ENCODE peak calls at places on chromosomes 2 and 18, in ten cellular contexts. W, T, V, F, L, H, G, D, Q and A are unnamed samples.

GRCh38 chr2:20490300-20491181 is 43.7 kb downstream of the RHOB start:
- DNase-seq in Q (no peak), V (no peak), F (no peak), G (peak; percentile 92), L (peak; percentile 37), W (peak; percentile 46), T (no peak), D (peak; percentile 97), H (no peak), A (no peak)

GRCh38 chr2:120210234-120210781 is 12.9 kb downstream of the TMEM185B start:
- DNase-seq in D (no peak), V (no peak), W (no peak), T (no peak), L (no peak), F (no peak), H (no peak), Q (no peak), G (no peak), A (no peak)

GRCh38 chr2:158935617-158936016 is 32.8 kb upstream of the TANC1 start:
- DNase-seq in D (no peak), H (no peak), V (no peak), Q (no peak), T (no peak), W (no peak), F (no peak), G (no peak), L (no peak), A (no peak)

GRCh38 chr18:9735238-9735637 is 27.1 kb downstream of the RAB31 start:
- DNase-seq in Q (no peak), L (no peak), H (no peak), D (no peak), W (no peak), F (no peak), T (no peak), G (no peak), V (no peak), A (no peak)

GRCh38 chr2:48760848-48761247 is 5.3 kb upstream of the LHCGR start:
- DNase-seq in F (no peak), Q (no peak), H (no peak), L (no peak), G (no peak), W (no peak), V (no peak), T (no peak), D (no peak), A (no peak)

GRCh38 chr2:135532581-135532980 is 1.3 kb downstream of the R3HDM1 start:
- DNase-seq in L (no peak), Q (no peak), F (no peak), D (peak; percentile 5), T (no peak), H (no peak), W (no peak), G (peak; percentile 45), V (no peak), A (no peak)

GRCh38 chr2:52976132-52976949 is 791.3 kb upstream of the CHAC2 start:
- DNase-seq in L (peak; percentile 33), V (peak; percentile 53), D (peak; percentile 38), H (no peak), F (no peak), G (peak; percentile 45), W (no peak), T (peak; percentile 42), Q (peak; percentile 3), A (no peak)

GRCh38 chr18:76978616-76979015 is 154.0 kb downstream of the MBP start:
- DNase-seq in W (no peak), H (peak; percentile 40), Q (no peak), D (no peak), G (no peak), V (peak; percentile 30), F (no peak), L (no peak), T (no peak), A (no peak)

GRCh38 chr2:44392338-44392943 is 30.7 kb downstream of the CAMKMT start:
- DNase-seq in Q (peak; percentile 21), F (peak; percentile 15), G (peak; percentile 56), H (peak; percentile 56), W (no peak), L (peak; percentile 49), T (peak; percentile 64), D (peak; percentile 63), V (no peak), A (peak; percentile 50)

GRCh38 chr18:37383036-37383788 is 182.4 kb downstream of the CELF4 start:
- DNase-seq in T (no peak), G (no peak), Q (no peak), D (peak; percentile 6), L (no peak), W (no peak), V (no peak), H (no peak), F (no peak), A (no peak)

GRCh38 chr2:68734176-68734575 is 435 bp upstream of the ARHGAP25 start:
- DNase-seq in T (no peak), G (no peak), D (no peak), L (no peak), F (no peak), W (no peak), H (no peak), V (no peak), Q (no peak), A (no peak)

GRCh38 chr2:65639156-65639876 is 206.9 kb upstream of the SPRED2 start:
- DNase-seq in G (peak; percentile 94), L (peak; percentile 31), D (peak; percentile 65), W (no peak), T (no peak), V (no peak), Q (no peak), H (no peak), F (no peak), A (no peak)

GRCh38 chr2:179302149-179302548 is 37.5 kb upstream of the SESTD1 start:
- DNase-seq in Q (no peak), D (no peak), L (no peak), V (no peak), F (no peak), H (no peak), G (no peak), W (no peak), T (no peak), A (no peak)
- TF ChIP-seq CTCF in Q (no peak), D (no peak), L (no peak), V (no peak), F (no peak), H (no peak), G (no peak), W (no peak), T (no peak), A (no peak)

GRCh38 chr2:99818842-99819241 is 323.5 kb downstream of the AFF3 start:
- DNase-seq in L (no peak), Q (peak; percentile 8), G (peak; percentile 74), H (no peak), F (no peak), T (no peak), W (no peak), D (peak; percentile 49), V (no peak), A (no peak)
- TF ChIP-seq CTCF in L (peak; percentile 26), Q (peak; percentile 35), G (peak; percentile 53), H (no peak), F (no peak), T (no peak), W (no peak), D (peak; percentile 9), V (no peak), A (no peak)

DNA sequence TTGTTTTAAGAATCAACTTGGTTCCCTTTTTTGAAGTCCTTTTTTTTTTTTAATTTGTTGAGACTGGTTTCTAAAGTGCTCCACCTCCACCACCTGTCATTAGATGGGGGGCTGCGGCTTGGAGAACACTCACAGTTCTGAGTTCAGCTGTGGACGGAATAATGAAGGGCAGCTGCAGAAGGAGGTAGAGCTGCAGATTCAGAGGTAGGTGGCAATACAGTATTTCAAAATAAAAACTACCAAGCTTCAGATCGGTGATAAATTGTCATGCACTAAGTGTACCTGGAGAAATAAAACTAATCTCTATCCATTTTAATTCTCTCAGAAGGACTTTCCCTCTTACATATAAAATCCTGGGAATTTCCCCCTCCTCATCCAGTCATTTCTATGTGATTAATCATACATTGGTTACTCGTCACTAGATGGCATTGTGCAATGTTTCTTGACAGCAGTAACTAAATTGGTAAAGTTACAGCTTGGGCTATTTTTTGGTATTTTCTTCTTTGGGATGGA is 81.1 kb upstream of the SLC39A10 start:
- DNase-seq in G (peak; percentile 87), D (peak; percentile 96), F (peak; percentile 42), H (peak; percentile 81), L (peak; percentile 73), V (no peak), Q (peak; percentile 64), T (no peak), W (no peak), A (no peak)
- TF ChIP-seq CTCF in G (peak; percentile 5), D (no peak), F (no peak), H (peak; percentile 42), L (no peak), V (no peak), Q (peak; percentile 46), T (no peak), W (no peak), A (no peak)

GRCh38 chr2:62216113-62216512 is 20.2 kb downstream of the B3GNT2 start:
- DNase-seq in W (no peak), Q (no peak), F (no peak), T (no peak), D (no peak), G (peak; percentile 31), H (no peak), V (no peak), L (no peak), A (no peak)

GRCh38 chr2:62217421-62217820 is 21.5 kb downstream of the B3GNT2 start:
- DNase-seq in W (no peak), D (no peak), L (peak; percentile 33), Q (no peak), G (peak; percentile 38), F (no peak), V (no peak), T (no peak), H (no peak), A (no peak)

GRCh38 chr2:62217980-62218379 is 22.1 kb downstream of the B3GNT2 start:
- DNase-seq in V (no peak), W (no peak), F (no peak), Q (no peak), D (peak; percentile 43), L (peak; percentile 53), T (no peak), G (peak; percentile 86), H (no peak), A (no peak)

GRCh38 chr2:62216616-62217015 is 20.7 kb downstream of the B3GNT2 start:
- DNase-seq in Q (no peak), T (no peak), H (no peak), W (no peak), V (no peak), L (peak; percentile 96), G (peak; percentile 97), D (peak; percentile 86), F (no peak), A (no peak)

DNA sequence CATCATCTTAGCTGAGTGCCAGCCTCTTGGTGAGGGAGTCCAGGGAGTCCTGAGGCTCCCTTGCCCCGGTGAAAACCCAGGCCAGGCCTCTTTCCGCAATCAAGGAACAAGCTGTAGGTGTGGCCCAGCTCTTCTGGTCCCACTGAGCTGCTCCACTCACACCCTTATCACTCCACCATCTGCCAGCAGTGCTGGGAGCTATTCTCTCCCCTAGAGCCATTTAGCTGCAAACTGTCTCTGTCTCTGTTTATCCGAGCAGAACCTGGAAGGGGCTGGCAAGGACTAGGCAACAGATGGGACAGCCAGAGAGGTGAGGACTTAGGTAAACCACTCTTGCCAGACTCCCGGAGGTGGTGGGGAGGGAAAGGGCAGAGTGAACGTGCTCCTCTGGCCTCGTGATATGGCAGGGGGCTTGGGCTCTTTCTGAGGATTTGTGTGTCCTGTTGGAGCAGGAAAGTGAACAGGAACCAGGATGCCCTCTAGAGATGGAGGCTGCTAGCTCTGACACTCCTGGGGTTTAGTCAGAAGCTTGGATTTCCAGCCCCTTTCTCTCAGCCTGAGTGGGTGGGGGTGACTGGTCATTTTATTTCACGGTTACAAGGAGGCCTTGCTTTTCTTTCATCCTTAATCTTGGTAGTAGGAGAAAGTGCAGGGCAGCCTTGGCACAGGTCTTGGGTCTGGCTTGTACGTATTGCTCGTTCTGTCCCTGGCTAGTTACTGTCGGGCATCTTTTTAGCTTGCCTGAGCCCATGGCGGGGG is 19.6 kb downstream of the B3GNT2 start:
- DNase-seq in G (peak; percentile 37), Q (no peak), W (no peak), F (no peak), D (no peak), L (peak; percentile 48), H (no peak), V (no peak), T (no peak), A (peak; percentile 35)
- TF ChIP-seq CTCF in G (no peak), Q (no peak), W (no peak), F (no peak), D (no peak), L (peak; percentile 23), H (no peak), V (no peak), T (no peak), A (no peak)